ENCODE peak calls at places on chromosomes 4 and X, in six cellular contexts. One of them, this sample, is unnamed.

GRCh38 chrX:100098660-100099375 is 311.3 kb downstream of the PCDH19 start:
- DNase-seq in tibial artery: no peak
- DNase-seq in bronchial epithelial cell: peak; percentile 81
- DNase-seq in NCI-H187 treated with DMSO at 0.1 percent for 48 hours: no peak
- DNase-seq in amniotic stem cell: no peak
- DNase-seq in BJ: peak; percentile 12
- DNase-seq in this sample: no peak

GRCh38 chr4:165872443-165873297 is at the start of gene TLL1:
- DNase-seq in tibial artery: no peak
- DNase-seq in NCI-H187 treated with DMSO at 0.1 percent for 48 hours: no peak
- DNase-seq in bronchial epithelial cell: peak; percentile 22
- DNase-seq in amniotic stem cell: no peak
- DNase-seq in BJ: no peak
- DNase-seq in this sample: no peak

GRCh38 chr4:3366893-3367775 is 74.3 kb downstream of the RGS12 start:
- DNase-seq in amniotic stem cell: no peak
- DNase-seq in tibial artery: no peak
- DNase-seq in bronchial epithelial cell: no peak
- DNase-seq in BJ: no peak
- DNase-seq in NCI-H187 treated with DMSO at 0.1 percent for 48 hours: no peak
- DNase-seq in this sample: no peak

GRCh38 chrX:106397788-106398538 is 213.8 kb upstream of the RADX start:
- DNase-seq in bronchial epithelial cell: peak; percentile 37
- DNase-seq in amniotic stem cell: no peak
- DNase-seq in tibial artery: no peak
- DNase-seq in BJ: no peak
- DNase-seq in NCI-H187 treated with DMSO at 0.1 percent for 48 hours: no peak
- DNase-seq in this sample: no peak

GRCh38 chr4:118112647-118113046 is 78.4 kb downstream of the NDST3 start:
- DNase-seq in NCI-H187 treated with DMSO at 0.1 percent for 48 hours: no peak
- DNase-seq in BJ: no peak
- DNase-seq in amniotic stem cell: no peak
- DNase-seq in bronchial epithelial cell: peak; percentile 44
- DNase-seq in tibial artery: no peak
- DNase-seq in this sample: no peak

GRCh38 chr4:78529569-78530209 is 21.9 kb upstream of the ANXA3 start:
- DNase-seq in amniotic stem cell: peak; percentile 40
- DNase-seq in bronchial epithelial cell: peak; percentile 95
- DNase-seq in tibial artery: no peak
- DNase-seq in BJ: peak; percentile 26
- DNase-seq in NCI-H187 treated with DMSO at 0.1 percent for 48 hours: no peak
- DNase-seq in this sample: no peak

GRCh38 chr4:144504853-144505252 is 141.1 kb upstream of the HHIP start:
- DNase-seq in BJ: no peak
- DNase-seq in bronchial epithelial cell: no peak
- DNase-seq in amniotic stem cell: no peak
- DNase-seq in NCI-H187 treated with DMSO at 0.1 percent for 48 hours: no peak
- DNase-seq in tibial artery: no peak
- DNase-seq in this sample: no peak

GRCh38 chr4:22238742-22239141 is 277.1 kb downstream of the ADGRA3 start:
- DNase-seq in bronchial epithelial cell: no peak
- DNase-seq in tibial artery: no peak
- DNase-seq in BJ: no peak
- DNase-seq in amniotic stem cell: no peak
- DNase-seq in NCI-H187 treated with DMSO at 0.1 percent for 48 hours: no peak
- DNase-seq in this sample: no peak

GRCh38 chr4:6733358-6734164 is 17.6 kb downstream of the BLOC1S4 start:
- DNase-seq in BJ: no peak
- DNase-seq in tibial artery: no peak
- DNase-seq in NCI-H187 treated with DMSO at 0.1 percent for 48 hours: no peak
- DNase-seq in bronchial epithelial cell: no peak
- DNase-seq in amniotic stem cell: no peak
- DNase-seq in this sample: no peak

GRCh38 chr4:184347251-184348239 is 126.8 kb downstream of the IRF2 start:
- DNase-seq in tibial artery: peak; percentile 50
- DNase-seq in amniotic stem cell: no peak
- DNase-seq in NCI-H187 treated with DMSO at 0.1 percent for 48 hours: peak; percentile 74
- DNase-seq in BJ: no peak
- DNase-seq in bronchial epithelial cell: peak; percentile 96
- DNase-seq in this sample: no peak

GRCh38 chrX:154046262-154046771 is 26.6 kb upstream of the IRAK1 start:
- DNase-seq in tibial artery: peak; percentile 60
- DNase-seq in BJ: peak; percentile 74
- DNase-seq in NCI-H187 treated with DMSO at 0.1 percent for 48 hours: no peak
- DNase-seq in amniotic stem cell: peak; percentile 41
- DNase-seq in bronchial epithelial cell: peak; percentile 9
- DNase-seq in this sample: no peak

GRCh38 chrX:136620780-136621179 is 27.2 kb upstream of the CD40LG start:
- DNase-seq in BJ: no peak
- DNase-seq in tibial artery: no peak
- DNase-seq in amniotic stem cell: no peak
- DNase-seq in bronchial epithelial cell: no peak
- DNase-seq in NCI-H187 treated with DMSO at 0.1 percent for 48 hours: no peak
- DNase-seq in this sample: no peak

GRCh38 chr4:66633472-66633871 is 911.8 kb downstream of the CENPC start:
- DNase-seq in BJ: no peak
- DNase-seq in bronchial epithelial cell: no peak
- DNase-seq in tibial artery: no peak
- DNase-seq in amniotic stem cell: no peak
- DNase-seq in NCI-H187 treated with DMSO at 0.1 percent for 48 hours: no peak
- DNase-seq in this sample: no peak

GRCh38 chrX:114162068-114162735 is 421.7 kb upstream of the HTR2C start:
- DNase-seq in BJ: no peak
- DNase-seq in bronchial epithelial cell: no peak
- DNase-seq in NCI-H187 treated with DMSO at 0.1 percent for 48 hours: no peak
- DNase-seq in amniotic stem cell: no peak
- DNase-seq in tibial artery: no peak
- DNase-seq in this sample: no peak

GRCh38 chr4:75718529-75718928 is 5.8 kb upstream of the USO1 start:
- DNase-seq in amniotic stem cell: no peak
- DNase-seq in bronchial epithelial cell: peak; percentile 83
- DNase-seq in tibial artery: no peak
- DNase-seq in BJ: no peak
- DNase-seq in NCI-H187 treated with DMSO at 0.1 percent for 48 hours: no peak
- DNase-seq in this sample: no peak

GRCh38 chr4:6198768-6199343 is 1.5 kb downstream of the JAKMIP1 start:
- DNase-seq in amniotic stem cell: no peak
- DNase-seq in bronchial epithelial cell: no peak
- DNase-seq in BJ: no peak
- DNase-seq in tibial artery: peak; percentile 10
- DNase-seq in NCI-H187 treated with DMSO at 0.1 percent for 48 hours: no peak
- DNase-seq in this sample: no peak

GRCh38 chr4:151876411-151876988 is 115.7 kb upstream of the GATB start:
- DNase-seq in amniotic stem cell: no peak
- DNase-seq in NCI-H187 treated with DMSO at 0.1 percent for 48 hours: no peak
- DNase-seq in tibial artery: no peak
- DNase-seq in BJ: no peak
- DNase-seq in bronchial epithelial cell: no peak
- DNase-seq in this sample: no peak

GRCh38 chr4:86720508-86721068 is 126.5 kb downstream of the PTPN13 start:
- DNase-seq in amniotic stem cell: no peak
- DNase-seq in NCI-H187 treated with DMSO at 0.1 percent for 48 hours: no peak
- DNase-seq in tibial artery: no peak
- DNase-seq in bronchial epithelial cell: peak; percentile 34
- DNase-seq in BJ: no peak
- DNase-seq in this sample: no peak

GRCh38 chrX:30144971-30145731 is 70.2 kb upstream of the MAGEB2 start:
- DNase-seq in tibial artery: no peak
- DNase-seq in bronchial epithelial cell: no peak
- DNase-seq in BJ: no peak
- DNase-seq in NCI-H187 treated with DMSO at 0.1 percent for 48 hours: no peak
- DNase-seq in amniotic stem cell: no peak
- DNase-seq in this sample: no peak

GRCh38 chrX:107654778-107655761 is 26.8 kb downstream of the PRPS1 start:
- DNase-seq in bronchial epithelial cell: peak; percentile 95
- DNase-seq in NCI-H187 treated with DMSO at 0.1 percent for 48 hours: no peak
- DNase-seq in BJ: peak; percentile 81
- DNase-seq in tibial artery: peak; percentile 64
- DNase-seq in amniotic stem cell: peak; percentile 47
- DNase-seq in this sample: no peak

GRCh38 chr4:133493241-133493640 is 344.1 kb downstream of the PCDH10 start:
- DNase-seq in NCI-H187 treated with DMSO at 0.1 percent for 48 hours: no peak
- DNase-seq in amniotic stem cell: no peak
- DNase-seq in bronchial epithelial cell: no peak
- DNase-seq in BJ: no peak
- DNase-seq in tibial artery: no peak
- DNase-seq in this sample: no peak

GRCh38 chrX:136215559-136215958 is 35.6 kb downstream of the MAP7D3 start:
- DNase-seq in BJ: no peak
- DNase-seq in tibial artery: no peak
- DNase-seq in NCI-H187 treated with DMSO at 0.1 percent for 48 hours: no peak
- DNase-seq in bronchial epithelial cell: no peak
- DNase-seq in amniotic stem cell: no peak
- DNase-seq in this sample: no peak

GRCh38 chr4:77564231-77564630 is 41.4 kb upstream of the CXCL13 start:
- DNase-seq in amniotic stem cell: no peak
- DNase-seq in NCI-H187 treated with DMSO at 0.1 percent for 48 hours: no peak
- DNase-seq in BJ: no peak
- DNase-seq in tibial artery: peak; percentile 29
- DNase-seq in bronchial epithelial cell: no peak
- DNase-seq in this sample: no peak

GRCh38 chrX:125193921-125194320 is 125.8 kb upstream of the TEX13C start:
- DNase-seq in BJ: no peak
- DNase-seq in bronchial epithelial cell: no peak
- DNase-seq in NCI-H187 treated with DMSO at 0.1 percent for 48 hours: no peak
- DNase-seq in amniotic stem cell: no peak
- DNase-seq in tibial artery: no peak
- DNase-seq in this sample: no peak

GRCh38 chrX:10549280-10549679 is 71.1 kb downstream of the MID1 start:
- DNase-seq in BJ: no peak
- DNase-seq in bronchial epithelial cell: no peak
- DNase-seq in amniotic stem cell: no peak
- DNase-seq in NCI-H187 treated with DMSO at 0.1 percent for 48 hours: no peak
- DNase-seq in tibial artery: no peak
- DNase-seq in this sample: no peak

GRCh38 chr4:86926428-86927086 is 8.3 kb upstream of the AFF1 start:
- DNase-seq in amniotic stem cell: no peak
- DNase-seq in BJ: no peak
- DNase-seq in NCI-H187 treated with DMSO at 0.1 percent for 48 hours: no peak
- DNase-seq in bronchial epithelial cell: peak; percentile 89
- DNase-seq in tibial artery: no peak
- DNase-seq in this sample: no peak

GRCh38 chr4:169366821-169367220 is 96.1 kb upstream of the SH3RF1 start:
- DNase-seq in amniotic stem cell: no peak
- DNase-seq in BJ: no peak
- DNase-seq in tibial artery: no peak
- DNase-seq in bronchial epithelial cell: no peak
- DNase-seq in NCI-H187 treated with DMSO at 0.1 percent for 48 hours: no peak
- DNase-seq in this sample: no peak

GRCh38 chr4:5462896-5463295 is 245.5 kb downstream of the EVC2 start:
- DNase-seq in tibial artery: no peak
- DNase-seq in amniotic stem cell: no peak
- DNase-seq in BJ: no peak
- DNase-seq in bronchial epithelial cell: no peak
- DNase-seq in NCI-H187 treated with DMSO at 0.1 percent for 48 hours: no peak
- DNase-seq in this sample: no peak

GRCh38 chrX:71111141-71111843 is at the start of gene IL2RG:
- DNase-seq in BJ: no peak
- DNase-seq in NCI-H187 treated with DMSO at 0.1 percent for 48 hours: no peak
- DNase-seq in tibial artery: no peak
- DNase-seq in amniotic stem cell: no peak
- DNase-seq in bronchial epithelial cell: peak; percentile 18
- DNase-seq in this sample: peak; percentile 60

GRCh38 chr4:108117473-108118182 is 51.1 kb downstream of the LEF1 start:
- DNase-seq in BJ: no peak
- DNase-seq in amniotic stem cell: no peak
- DNase-seq in bronchial epithelial cell: no peak
- DNase-seq in NCI-H187 treated with DMSO at 0.1 percent for 48 hours: no peak
- DNase-seq in tibial artery: no peak
- DNase-seq in this sample: no peak

This sample was measured in GM12892.